ENCODE peak calls at places on chromosomes 2 and 18, in seven cellular contexts. P is EH; H is IMR-90; N is activated CD4-positive, alpha-beta T cell treated with anti-CD3 and anti-CD28 coated beads, Interleukin-2, amount 50 U/mL, for 24 hours; G is suprapubic skin; W is activated CD4-positive, CD25-positive, alpha-beta regulatory T cell treated with anti-CD3 and anti-CD28 coated beads, Interleukin-2, amount 50 U/mL, for 72 hours; J is B cell. Z is an unnamed sample.

GRCh38 chr2:28360742-28361293 is 31.8 kb upstream of the FOSL2 start:
- DNase-seq in P (peak), H (peak), N (no peak), G (no peak), W (no peak), J (no peak), Z (no peak)

GRCh38 chr2:71674158-71674807 is 220.9 kb downstream of the DYSF start:
- DNase-seq in P (no peak), H (no peak), N (no peak), G (peak), W (no peak), J (no peak), Z (no peak)

GRCh38 chr2:227849906-227850305 is 21.5 kb upstream of the DAW1 start:
- DNase-seq in P (peak), H (peak), N (no peak), G (no peak), W (no peak), J (no peak), Z (no peak)

GRCh38 chr2:189024861-189025618 is 50.9 kb downstream of the COL3A1 start:
- DNase-seq in P (no peak), H (no peak), N (no peak), G (no peak), W (no peak), J (no peak), Z (no peak)

GRCh38 chr18:27685807-27686412 is 491.0 kb downstream of the CDH2 start:
- DNase-seq in P (peak), H (peak), N (no peak), G (no peak), W (no peak), J (no peak), Z (no peak)

GRCh38 chr18:58190842-58191530 is 147.0 kb downstream of the NEDD4L start:
- DNase-seq in P (peak), H (peak), N (no peak), G (no peak), W (no peak), J (no peak), Z (no peak)

GRCh38 chr2:23595601-23596251 is 210.7 kb downstream of the KLHL29 start:
- DNase-seq in P (peak), H (peak), N (no peak), G (no peak), W (no peak), J (no peak), Z (peak)

GRCh38 chr2:42855221-42855970 is 63.0 kb upstream of the HAAO start:
- DNase-seq in P (no peak), H (no peak), N (no peak), G (no peak), W (no peak), J (no peak), Z (no peak)

GRCh38 chr2:39434233-39434897 is 2.7 kb downstream of the MAP4K3 start:
- DNase-seq in P (no peak), H (peak), N (no peak), G (no peak), W (no peak), J (no peak), Z (no peak)

GRCh38 chr18:74256190-74256589 is 35.6 kb downstream of the CYB5A start:
- DNase-seq in P (no peak), H (no peak), N (no peak), G (no peak), W (no peak), J (no peak), Z (no peak)

GRCh38 chr2:45554764-45555163 is 56.3 kb downstream of the SRBD1 start:
- DNase-seq in P (peak), H (peak), N (no peak), G (no peak), W (no peak), J (no peak), Z (no peak)

GRCh38 chr2:200534572-200534971 is 8.6 kb downstream of the SGO2 start:
- DNase-seq in P (peak), H (no peak), N (no peak), G (no peak), W (no peak), J (no peak), Z (no peak)

GRCh38 chr2:26344581-26345283 is 1.2 kb upstream of the SELENOI start:
- DNase-seq in P (peak), H (peak), N (peak), G (no peak), W (no peak), J (no peak), Z (no peak)

GRCh38 chr2:57878573-57878910 is 168.1 kb upstream of the VRK2 start:
- DNase-seq in P (no peak), H (no peak), N (no peak), G (no peak), W (no peak), J (no peak), Z (no peak)

GRCh38 chr2:135378591-135378990 is 152.4 kb downstream of the ZRANB3 start:
- DNase-seq in P (no peak), H (no peak), N (no peak), G (no peak), W (no peak), J (no peak), Z (no peak)

GRCh38 chr18:36809590-36810381 is 19.0 kb downstream of the TPGS2 start:
- DNase-seq in P (peak), H (peak), N (peak), G (no peak), W (no peak), J (peak), Z (no peak)

Z was measured in RWPE2.